ENCODE peak calls at places on chromosomes 5 and 9, in four cellular contexts. J, E, V and S are unnamed samples.

GRCh38 chr5:5405441-5405840 is 17.0 kb upstream of the ICE1 start:
- DNase-seq in J (no peak), E (no peak), V (no peak), S (no peak)

GRCh38 chr5:52065182-52065581 is 681.9 kb downstream of the ISL1 start:
- DNase-seq in J (no peak), E (no peak), V (no peak), S (no peak)

GRCh38 chr9:14560194-14560593 is 133.0 kb downstream of the ZDHHC21 start:
- DNase-seq in J (no peak), E (no peak), V (no peak), S (no peak)

GRCh38 chr5:124052201-124052600 is 540.2 kb downstream of the CSNK1G3 start:
- DNase-seq in J (no peak), E (no peak), V (no peak), S (no peak)

GRCh38 chr9:136219276-136219675 is 14.3 kb upstream of the LHX3 start:
- DNase-seq in J (no peak), E (no peak), V (no peak), S (no peak)

GRCh38 chr9:100739666-100740065 is 161.8 kb downstream of the CAVIN4 start:
- DNase-seq in J (no peak), E (no peak), V (no peak), S (no peak)

GRCh38 chr5:59143926-59144333 is 561.1 kb downstream of the RAB3C start:
- DNase-seq in J (no peak), E (no peak), V (no peak), S (no peak)

GRCh38 chr5:6937675-6938074 is 224.4 kb downstream of the TENT4A start:
- DNase-seq in J (no peak), E (no peak), V (no peak), S (no peak)

GRCh38 chr9:127308559-127309429 is 44.2 kb downstream of the GARNL3 start:
- DNase-seq in J (no peak), E (no peak), V (no peak), S (peak)

GRCh38 chr5:163505475-163506457 is at the start of gene MAT2B:
- DNase-seq in J (peak), E (peak), V (peak), S (peak)

GRCh38 chr5:163504091-163504931 is 1.1 kb upstream of the MAT2B start:
- DNase-seq in J (peak), E (peak), V (peak), S (peak)

GRCh38 chr5:163505049-163505474 is 357 bp upstream of the MAT2B start:
- DNase-seq in J (no peak), E (no peak), V (no peak), S (no peak)

GRCh38 chr5:163506726-163507125 is 1.3 kb downstream of the MAT2B start:
- DNase-seq in J (no peak), E (no peak), V (no peak), S (no peak)

DNA sequence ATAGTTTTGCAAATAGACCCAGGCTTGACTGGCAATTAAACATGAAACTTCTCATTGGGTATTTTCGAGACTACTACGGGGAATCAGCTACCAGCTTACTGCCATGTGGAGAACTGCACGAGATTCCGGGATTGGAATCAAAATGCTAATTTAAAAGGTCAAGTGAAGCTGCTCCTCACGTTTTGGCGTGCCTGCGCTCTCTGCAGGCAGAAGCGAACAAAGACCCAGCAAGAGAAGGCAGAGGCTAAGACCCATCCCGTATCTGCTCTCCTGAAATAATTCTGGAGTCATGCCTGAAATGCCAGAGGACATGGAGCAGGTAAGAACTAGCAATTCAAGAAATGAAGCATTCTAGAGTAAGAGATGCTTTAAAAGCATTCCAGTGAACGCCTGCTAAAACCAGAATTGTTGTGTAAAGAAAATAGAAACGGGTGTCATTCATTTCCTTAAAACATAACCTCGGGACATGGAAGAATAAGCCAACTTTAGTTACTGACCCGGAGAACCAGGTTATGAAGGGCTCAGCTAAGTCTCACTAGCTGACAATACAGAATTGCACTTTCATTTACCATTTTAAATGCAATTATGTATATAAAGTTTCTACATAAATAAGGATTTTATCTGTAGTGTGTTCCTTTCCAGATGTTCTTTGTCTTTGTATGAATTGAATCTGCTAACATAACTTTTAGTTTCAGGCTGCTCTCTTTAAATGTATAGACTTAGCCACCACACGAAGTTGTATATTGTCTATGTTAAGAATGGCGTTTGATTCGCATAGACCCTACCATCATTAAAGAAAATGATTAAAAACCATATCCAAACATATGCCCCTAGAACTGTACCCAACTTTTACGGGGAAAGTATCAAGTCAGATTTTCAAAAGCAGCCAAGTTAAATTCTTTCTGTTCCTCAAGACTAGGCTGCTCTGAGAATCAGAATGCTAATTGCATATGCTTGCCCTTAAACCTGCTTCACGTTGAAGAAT is 2.0 kb upstream of the MAT2B start:
- DNase-seq in J (peak), E (peak), V (peak), S (peak)
- TF ChIP-seq CTCF in J (peak), E (peak), V (no peak), S (peak)

GRCh38 chr9:23821400-23822181 is 4.4 kb downstream of the ELAVL2 start:
- DNase-seq in J (no peak), E (peak), V (no peak), S (no peak)
- H3K4me3 ChIP-seq in J (peak), E (peak), V (no peak), S (no peak)

DNA sequence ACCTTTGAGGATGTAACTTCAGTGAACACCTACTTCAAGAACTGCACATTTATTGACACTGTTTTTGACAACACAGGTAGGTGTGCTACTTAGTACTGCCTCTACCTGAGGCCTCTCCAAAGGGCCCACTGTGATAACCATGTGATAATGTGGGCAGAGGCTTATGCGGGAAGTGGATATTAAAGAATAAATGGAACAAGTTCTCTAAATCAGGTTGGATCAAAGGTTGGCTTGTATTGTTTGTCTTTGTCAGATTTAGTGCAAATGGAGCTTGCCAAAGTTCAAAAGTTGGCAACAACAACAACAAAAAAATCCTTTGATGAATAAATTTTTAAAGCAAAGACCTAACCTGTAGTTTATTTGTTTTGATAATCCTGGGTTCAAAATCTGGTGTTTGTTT is 104.2 kb upstream of the IQGAP2 start:
- DNase-seq in J (no peak), E (no peak), V (no peak), S (no peak)
- TF ChIP-seq CTCF in J (no peak), E (no peak), V (no peak), S (no peak)

DNA sequence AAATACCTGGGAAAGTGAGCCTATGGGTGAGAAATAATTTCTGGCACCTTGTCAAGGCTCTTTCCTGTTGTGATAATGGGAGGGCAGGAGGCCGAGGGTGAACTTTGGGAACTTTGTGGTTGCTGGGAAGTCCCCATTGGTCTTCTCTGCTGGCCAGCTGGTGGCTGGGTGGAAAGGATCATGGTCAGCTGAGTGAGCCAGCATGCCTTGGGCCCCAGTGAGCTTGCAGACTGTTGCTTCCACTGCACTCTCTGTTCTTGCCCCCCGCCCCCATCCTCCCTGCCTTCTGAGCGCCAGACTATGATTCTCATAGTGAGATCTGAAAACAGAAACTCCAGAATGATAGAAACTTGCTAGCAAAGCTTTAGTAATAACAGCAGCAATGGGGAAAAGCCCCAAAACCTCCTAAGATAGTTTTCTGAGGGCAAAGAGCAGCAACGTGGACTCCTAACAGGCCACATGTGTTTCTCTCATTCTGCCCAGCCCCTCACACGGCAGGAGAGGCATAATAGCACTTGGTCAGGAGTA is 139.2 kb upstream of the SMARCA2 start:
- DNase-seq in J (no peak), E (no peak), V (no peak), S (no peak)
- H3K4me3 ChIP-seq in J (no peak), E (no peak), V (no peak), S (no peak)